ENCODE peak calls at places on chromosomes 3 and 15, in six cellular contexts. One of them, this sample, is unnamed.

GRCh38 chr3:31893174-31893573 is 87.9 kb downstream of the OSBPL10 start:
- DNase-seq in MM.1S: no peak
- DNase-seq in neuronal stem cell: no peak
- DNase-seq in fibroblast of lung: peak
- DNase-seq in hepatocyte: no peak
- DNase-seq in PC-9: no peak
- DNase-seq in this sample: no peak

GRCh38 chr15:64622410-64623260 is 152.8 kb downstream of the RBPMS2 start:
- DNase-seq in MM.1S: no peak
- DNase-seq in neuronal stem cell: no peak
- DNase-seq in fibroblast of lung: no peak
- DNase-seq in hepatocyte: no peak
- DNase-seq in PC-9: no peak
- DNase-seq in this sample: peak

GRCh38 chr3:49339593-49339946 is 283 bp downstream of the USP4 start:
- DNase-seq in MM.1S: no peak
- DNase-seq in neuronal stem cell: no peak
- DNase-seq in fibroblast of lung: no peak
- DNase-seq in hepatocyte: peak
- DNase-seq in PC-9: no peak
- DNase-seq in this sample: peak

GRCh38 chr3:33377931-33378330 is 62.3 kb downstream of the UBP1 start:
- DNase-seq in MM.1S: no peak
- DNase-seq in neuronal stem cell: no peak
- DNase-seq in fibroblast of lung: peak
- DNase-seq in hepatocyte: no peak
- DNase-seq in PC-9: no peak
- DNase-seq in this sample: no peak

GRCh38 chr15:60590935-60591490 is 112.1 kb upstream of the ICE2 start:
- DNase-seq in MM.1S: peak
- DNase-seq in neuronal stem cell: peak
- DNase-seq in fibroblast of lung: peak
- DNase-seq in hepatocyte: peak
- DNase-seq in PC-9: no peak
- DNase-seq in this sample: peak

GRCh38 chr3:47113669-47114365 is 50.1 kb downstream of the SETD2 start:
- DNase-seq in MM.1S: no peak
- DNase-seq in neuronal stem cell: no peak
- DNase-seq in fibroblast of lung: peak
- DNase-seq in hepatocyte: no peak
- DNase-seq in PC-9: no peak
- DNase-seq in this sample: no peak

GRCh38 chr3:112676659-112677234 is 35.8 kb upstream of the CCDC80 start:
- DNase-seq in MM.1S: peak
- DNase-seq in neuronal stem cell: no peak
- DNase-seq in fibroblast of lung: peak
- DNase-seq in hepatocyte: peak
- DNase-seq in PC-9: peak
- DNase-seq in this sample: no peak

GRCh38 chr15:52136471-52136993 is 24.0 kb upstream of the BCL2L10 start:
- DNase-seq in MM.1S: no peak
- DNase-seq in neuronal stem cell: no peak
- DNase-seq in fibroblast of lung: no peak
- DNase-seq in hepatocyte: no peak
- DNase-seq in PC-9: no peak
- DNase-seq in this sample: no peak

GRCh38 chr3:111963424-111963823 is 15.4 kb upstream of the ABHD10 start:
- DNase-seq in MM.1S: no peak
- DNase-seq in neuronal stem cell: no peak
- DNase-seq in fibroblast of lung: peak
- DNase-seq in hepatocyte: no peak
- DNase-seq in PC-9: peak
- DNase-seq in this sample: no peak

GRCh38 chr3:73552700-73553099 is 72.0 kb downstream of the PDZRN3 start:
- DNase-seq in MM.1S: no peak
- DNase-seq in neuronal stem cell: no peak
- DNase-seq in fibroblast of lung: peak
- DNase-seq in hepatocyte: no peak
- DNase-seq in PC-9: no peak
- DNase-seq in this sample: no peak

GRCh38 chr3:115293321-115293720 is 146.2 kb upstream of the ZBTB20 start:
- DNase-seq in MM.1S: no peak
- DNase-seq in neuronal stem cell: no peak
- DNase-seq in fibroblast of lung: no peak
- DNase-seq in hepatocyte: no peak
- DNase-seq in PC-9: no peak
- DNase-seq in this sample: no peak

GRCh38 chr3:155093261-155093660 is 13.1 kb downstream of the MME start:
- DNase-seq in MM.1S: peak
- DNase-seq in neuronal stem cell: no peak
- DNase-seq in fibroblast of lung: no peak
- DNase-seq in hepatocyte: no peak
- DNase-seq in PC-9: no peak
- DNase-seq in this sample: peak

GRCh38 chr3:158103131-158103955 is 2.9 kb downstream of the SHOX2 start:
- DNase-seq in MM.1S: no peak
- DNase-seq in neuronal stem cell: no peak
- DNase-seq in fibroblast of lung: no peak
- DNase-seq in hepatocyte: peak
- DNase-seq in PC-9: no peak
- DNase-seq in this sample: no peak

GRCh38 chr3:126755866-126756265 is 51.8 kb downstream of the CHCHD6 start:
- DNase-seq in MM.1S: no peak
- DNase-seq in neuronal stem cell: no peak
- DNase-seq in fibroblast of lung: no peak
- DNase-seq in hepatocyte: no peak
- DNase-seq in PC-9: no peak
- DNase-seq in this sample: no peak

GRCh38 chr3:184918741-184919140 is 106.8 kb downstream of the VPS8 start:
- DNase-seq in MM.1S: no peak
- DNase-seq in neuronal stem cell: no peak
- DNase-seq in fibroblast of lung: no peak
- DNase-seq in hepatocyte: no peak
- DNase-seq in PC-9: no peak
- DNase-seq in this sample: no peak

GRCh38 chr3:58556761-58557181 is 19.8 kb upstream of the ACOX2 start:
- DNase-seq in MM.1S: no peak
- DNase-seq in neuronal stem cell: no peak
- DNase-seq in fibroblast of lung: no peak
- DNase-seq in hepatocyte: no peak
- DNase-seq in PC-9: no peak
- DNase-seq in this sample: no peak

GRCh38 chr3:115111632-115112031 is 35.5 kb downstream of the ZBTB20 start:
- DNase-seq in MM.1S: no peak
- DNase-seq in neuronal stem cell: no peak
- DNase-seq in fibroblast of lung: peak
- DNase-seq in hepatocyte: no peak
- DNase-seq in PC-9: no peak
- DNase-seq in this sample: no peak

GRCh38 chr3:146655333-146655996 is 50.3 kb upstream of the PLSCR5 start:
- DNase-seq in MM.1S: no peak
- DNase-seq in neuronal stem cell: no peak
- DNase-seq in fibroblast of lung: no peak
- DNase-seq in hepatocyte: no peak
- DNase-seq in PC-9: no peak
- DNase-seq in this sample: no peak

GRCh38 chr3:15064835-15065549 is at the start of gene MRPS25:
- DNase-seq in MM.1S: peak
- DNase-seq in neuronal stem cell: peak
- DNase-seq in fibroblast of lung: peak
- DNase-seq in hepatocyte: peak
- DNase-seq in PC-9: peak
- DNase-seq in this sample: peak

GRCh38 chr3:142447308-142447851 is 457 bp downstream of the XRN1 start:
- DNase-seq in MM.1S: peak
- DNase-seq in neuronal stem cell: no peak
- DNase-seq in fibroblast of lung: peak
- DNase-seq in hepatocyte: peak
- DNase-seq in PC-9: no peak
- DNase-seq in this sample: peak

GRCh38 chr3:37969601-37970100 is 20.9 kb upstream of the VILL start:
- DNase-seq in MM.1S: no peak
- DNase-seq in neuronal stem cell: no peak
- DNase-seq in fibroblast of lung: no peak
- DNase-seq in hepatocyte: no peak
- DNase-seq in PC-9: no peak
- DNase-seq in this sample: no peak

GRCh38 chr15:65081758-65082157 is 5.2 kb downstream of the KBTBD13 start:
- DNase-seq in MM.1S: no peak
- DNase-seq in neuronal stem cell: no peak
- DNase-seq in fibroblast of lung: no peak
- DNase-seq in hepatocyte: no peak
- DNase-seq in PC-9: no peak
- DNase-seq in this sample: no peak

GRCh38 chr3:116836286-116836685 is 126.7 kb downstream of the TUSC7 start:
- DNase-seq in MM.1S: no peak
- DNase-seq in neuronal stem cell: no peak
- DNase-seq in fibroblast of lung: peak
- DNase-seq in hepatocyte: no peak
- DNase-seq in PC-9: no peak
- DNase-seq in this sample: no peak

GRCh38 chr15:60351066-60351465 is 46.7 kb downstream of the ANXA2 start:
- DNase-seq in MM.1S: no peak
- DNase-seq in neuronal stem cell: no peak
- DNase-seq in fibroblast of lung: peak
- DNase-seq in hepatocyte: no peak
- DNase-seq in PC-9: no peak
- DNase-seq in this sample: no peak

GRCh38 chr3:14150491-14151230 is 25.8 kb downstream of the TMEM43 start:
- DNase-seq in MM.1S: no peak
- DNase-seq in neuronal stem cell: no peak
- DNase-seq in fibroblast of lung: no peak
- DNase-seq in hepatocyte: no peak
- DNase-seq in PC-9: no peak
- DNase-seq in this sample: no peak

GRCh38 chr15:41661529-41662225 is 1.5 kb downstream of the MGA start:
- DNase-seq in MM.1S: peak
- DNase-seq in neuronal stem cell: peak
- DNase-seq in fibroblast of lung: peak
- DNase-seq in hepatocyte: peak
- DNase-seq in PC-9: peak
- DNase-seq in this sample: peak

GRCh38 chr3:36843065-36844051 is 79.0 kb upstream of the DCLK3 start:
- DNase-seq in MM.1S: peak
- DNase-seq in neuronal stem cell: peak
- DNase-seq in fibroblast of lung: peak
- DNase-seq in hepatocyte: peak
- DNase-seq in PC-9: no peak
- DNase-seq in this sample: peak

GRCh38 chr3:129259612-129260477 is 10.4 kb downstream of the COPG1 start:
- DNase-seq in MM.1S: no peak
- DNase-seq in neuronal stem cell: no peak
- DNase-seq in fibroblast of lung: no peak
- DNase-seq in hepatocyte: no peak
- DNase-seq in PC-9: no peak
- DNase-seq in this sample: no peak

GRCh38 chr3:84008623-84009022 is 950.2 kb upstream of the CADM2 start:
- DNase-seq in MM.1S: no peak
- DNase-seq in neuronal stem cell: no peak
- DNase-seq in fibroblast of lung: peak
- DNase-seq in hepatocyte: no peak
- DNase-seq in PC-9: no peak
- DNase-seq in this sample: no peak
- H2AFZ ChIP-seq in MM.1S: no peak
- H2AFZ ChIP-seq in neuronal stem cell: no peak
- H2AFZ ChIP-seq in fibroblast of lung: no peak
- H2AFZ ChIP-seq in hepatocyte: no peak
- H2AFZ ChIP-seq in PC-9: no peak
- H2AFZ ChIP-seq in this sample: no peak

GRCh38 chr15:48178612-48178931 is 477 bp upstream of the MYEF2 start:
- DNase-seq in MM.1S: no peak
- DNase-seq in neuronal stem cell: no peak
- DNase-seq in fibroblast of lung: peak
- DNase-seq in hepatocyte: no peak
- DNase-seq in PC-9: no peak
- DNase-seq in this sample: no peak

GRCh38 chr15:48177875-48178611 is at the start of gene MYEF2:
- DNase-seq in MM.1S: peak
- DNase-seq in neuronal stem cell: peak
- DNase-seq in fibroblast of lung: peak
- DNase-seq in hepatocyte: peak
- DNase-seq in PC-9: no peak
- DNase-seq in this sample: peak

GRCh38 chr15:48176097-48176496 is 2.0 kb downstream of the MYEF2 start:
- DNase-seq in MM.1S: no peak
- DNase-seq in neuronal stem cell: no peak
- DNase-seq in fibroblast of lung: peak
- DNase-seq in hepatocyte: no peak
- DNase-seq in PC-9: no peak
- DNase-seq in this sample: no peak

GRCh38 chr15:48176957-48177356 is 1.1 kb downstream of the MYEF2 start:
- DNase-seq in MM.1S: no peak
- DNase-seq in neuronal stem cell: no peak
- DNase-seq in fibroblast of lung: no peak
- DNase-seq in hepatocyte: no peak
- DNase-seq in PC-9: no peak
- DNase-seq in this sample: no peak

GRCh38 chr15:48177383-48177874 is 666 bp downstream of the MYEF2 start:
- DNase-seq in MM.1S: peak
- DNase-seq in neuronal stem cell: no peak
- DNase-seq in fibroblast of lung: peak
- DNase-seq in hepatocyte: peak
- DNase-seq in PC-9: no peak
- DNase-seq in this sample: no peak
- H2AFZ ChIP-seq in MM.1S: peak
- H2AFZ ChIP-seq in neuronal stem cell: peak
- H2AFZ ChIP-seq in fibroblast of lung: peak
- H2AFZ ChIP-seq in hepatocyte: peak
- H2AFZ ChIP-seq in PC-9: no peak
- H2AFZ ChIP-seq in this sample: peak

GRCh38 chr3:173865900-173866498 is 468.5 kb downstream of the NLGN1 start:
- DNase-seq in MM.1S: peak
- DNase-seq in neuronal stem cell: no peak
- DNase-seq in fibroblast of lung: no peak
- DNase-seq in hepatocyte: no peak
- DNase-seq in PC-9: no peak
- DNase-seq in this sample: no peak
- H2AFZ ChIP-seq in MM.1S: peak
- H2AFZ ChIP-seq in neuronal stem cell: no peak
- H2AFZ ChIP-seq in fibroblast of lung: no peak
- H2AFZ ChIP-seq in hepatocyte: no peak
- H2AFZ ChIP-seq in PC-9: no peak
- H2AFZ ChIP-seq in this sample: no peak

DNA sequence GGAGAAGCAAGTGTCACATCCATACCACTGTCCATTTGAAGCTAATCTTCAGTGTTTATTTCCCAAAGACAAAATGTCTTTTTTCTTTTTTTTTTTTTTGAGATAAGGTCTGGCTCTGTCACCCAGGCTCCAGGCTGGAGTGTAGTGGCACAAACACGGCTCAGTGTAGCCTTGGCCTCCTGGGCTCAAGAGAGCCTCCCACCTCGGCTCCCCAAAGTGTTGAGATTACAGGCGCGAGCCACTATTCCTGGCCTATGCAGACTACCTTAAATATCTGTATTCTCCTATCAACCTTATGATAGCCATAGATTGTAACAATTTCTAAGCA is 27.7 kb upstream of the VPS33B start:
- DNase-seq in MM.1S: no peak
- DNase-seq in neuronal stem cell: no peak
- DNase-seq in fibroblast of lung: no peak
- DNase-seq in hepatocyte: no peak
- DNase-seq in PC-9: no peak
- DNase-seq in this sample: no peak
- H2AFZ ChIP-seq in MM.1S: no peak
- H2AFZ ChIP-seq in neuronal stem cell: peak
- H2AFZ ChIP-seq in fibroblast of lung: no peak
- H2AFZ ChIP-seq in hepatocyte: no peak
- H2AFZ ChIP-seq in PC-9: no peak
- H2AFZ ChIP-seq in this sample: no peak

GRCh38 chr3:135444058-135444457 is 521.5 kb upstream of the PPP2R3A start:
- DNase-seq in MM.1S: no peak
- DNase-seq in neuronal stem cell: no peak
- DNase-seq in fibroblast of lung: no peak
- DNase-seq in hepatocyte: no peak
- DNase-seq in PC-9: no peak
- DNase-seq in this sample: no peak
- H2AFZ ChIP-seq in MM.1S: no peak
- H2AFZ ChIP-seq in neuronal stem cell: no peak
- H2AFZ ChIP-seq in fibroblast of lung: no peak
- H2AFZ ChIP-seq in hepatocyte: no peak
- H2AFZ ChIP-seq in PC-9: no peak
- H2AFZ ChIP-seq in this sample: no peak